ENCODE peak calls at places on chromosomes 4 and X, in four cellular contexts. C is HepG2, M is HEK293T, P is H1. H is an unnamed sample.

GRCh38 chr4:46946914-46947313 is 37.9 kb upstream of the COX7B2 start:
- DNase-seq in M (no peak), P (no peak), C (no peak), H (no peak)

GRCh38 chrX:121008920-121009319 is 23.4 kb upstream of the CT47A1 start:
- DNase-seq in M (no peak), C (peak), P (no peak), H (no peak)

GRCh38 chrX:48958635-48959094 is 1.3 kb upstream of the OTUD5 start:
- DNase-seq in P (peak), C (peak), M (no peak), H (no peak)

GRCh38 chrX:41758391-41758790 is 34.4 kb downstream of the GPR82 start:
- DNase-seq in M (no peak), C (no peak), P (no peak), H (no peak)

GRCh38 chrX:154541896-154542722 is 4.5 kb downstream of the G6PD start:
- DNase-seq in P (no peak), M (no peak), C (peak), H (peak)

GRCh38 chr4:7319024-7319423 is 115.7 kb downstream of the PSAPL1 start:
- DNase-seq in C (no peak), P (no peak), M (no peak), H (no peak)

GRCh38 chr4:179858221-179858620 is 2385.0 kb upstream of the TENM3 start:
- DNase-seq in M (no peak), C (no peak), P (no peak), H (no peak)

GRCh38 chr4:28686618-28687017 is 1826.0 kb downstream of the STIM2 start:
- DNase-seq in C (peak), P (peak), M (peak), H (peak)

GRCh38 chr4:140901736-140902336 is 145.7 kb upstream of the TBC1D9 start:
- DNase-seq in P (no peak), M (no peak), C (no peak), H (no peak)

GRCh38 chr4:84750956-84751275 is 168.0 kb downstream of the CDS1 start:
- DNase-seq in P (no peak), M (no peak), C (no peak), H (no peak)

GRCh38 chrX:105120460-105120859 is 100.0 kb downstream of the TEX13A start:
- DNase-seq in P (no peak), M (no peak), C (no peak), H (no peak)

GRCh38 chr4:72846280-72847111 is 223.0 kb downstream of the COX18 start:
- DNase-seq in C (peak), M (no peak), P (peak), H (no peak)

GRCh38 chr4:153541426-153542096 is 75.4 kb downstream of the TMEM131L start:
- DNase-seq in C (no peak), P (no peak), M (no peak), H (no peak)

GRCh38 chr4:8365353-8365752 is 75.2 kb downstream of the ACOX3 start:
- DNase-seq in C (no peak), M (no peak), P (no peak), H (no peak)

DNA sequence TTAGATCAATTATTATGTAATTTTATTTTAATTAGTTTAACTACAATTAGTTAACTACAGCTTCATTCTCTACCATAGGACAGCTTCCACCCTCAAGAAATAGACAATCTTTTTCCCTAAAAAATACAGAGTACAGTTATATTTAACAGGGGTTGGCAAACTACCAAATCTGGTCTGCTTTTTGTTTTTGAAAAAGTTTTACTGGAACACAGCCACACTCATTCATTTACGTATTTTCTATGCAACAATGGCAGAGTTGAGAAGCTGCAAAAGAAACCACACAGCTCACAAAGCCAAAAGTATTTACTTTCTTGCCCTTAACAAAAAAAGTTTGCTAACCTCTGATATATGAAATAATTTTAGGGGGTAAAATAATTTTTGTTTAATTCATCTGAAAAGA is 25.3 kb downstream of the TMEM47 start:
- DNase-seq in M (no peak), C (no peak), P (no peak), H (no peak)
- TF ChIP-seq SP1 in M (no peak), C (no peak), P (no peak), H (no peak)

GRCh38 chr4:26385690-26386089 is 64.9 kb downstream of the RBPJ start:
- DNase-seq in P (no peak), M (no peak), C (no peak), H (no peak)

GRCh38 chr4:26384380-26385057 is 63.7 kb downstream of the RBPJ start:
- DNase-seq in C (no peak), P (no peak), M (no peak), H (no peak)

DNA sequence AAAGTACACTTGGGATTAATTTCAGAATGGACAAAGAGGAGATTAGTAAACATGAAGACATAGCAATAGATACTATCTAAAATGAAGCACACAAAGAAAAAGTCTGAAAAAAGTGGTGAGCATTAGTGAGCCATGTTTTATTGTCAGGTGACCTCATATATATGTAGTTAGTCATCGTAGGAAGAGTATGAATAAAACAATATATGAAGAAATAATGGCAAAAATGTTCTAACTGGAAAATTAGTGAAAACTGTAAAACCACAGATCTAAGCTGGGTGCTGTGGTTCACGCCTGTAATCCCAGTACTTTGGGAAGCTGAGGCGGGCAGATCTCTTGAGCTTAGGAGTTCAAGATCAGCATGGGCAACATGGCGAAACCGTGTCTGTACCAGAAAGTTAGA is 67.9 kb downstream of the RBPJ start:
- DNase-seq in C (no peak), M (no peak), P (no peak), H (no peak)
- TF ChIP-seq SP1 in C (no peak), M (no peak), P (no peak), H (no peak)

GRCh38 chrX:109695637-109696036 is 37.4 kb downstream of the ACSL4 start:
- DNase-seq in P (no peak), M (no peak), C (no peak), H (no peak)
- TF ChIP-seq SP1 in P (no peak), M (no peak), C (no peak), H (no peak)

GRCh38 chr4:48375651-48376291 is 34.4 kb downstream of the SLAIN2 start:
- DNase-seq in P (no peak), C (peak), M (peak), H (peak)
- TF ChIP-seq SP1 in P (no peak), C (no peak), M (no peak), H (peak)

DNA sequence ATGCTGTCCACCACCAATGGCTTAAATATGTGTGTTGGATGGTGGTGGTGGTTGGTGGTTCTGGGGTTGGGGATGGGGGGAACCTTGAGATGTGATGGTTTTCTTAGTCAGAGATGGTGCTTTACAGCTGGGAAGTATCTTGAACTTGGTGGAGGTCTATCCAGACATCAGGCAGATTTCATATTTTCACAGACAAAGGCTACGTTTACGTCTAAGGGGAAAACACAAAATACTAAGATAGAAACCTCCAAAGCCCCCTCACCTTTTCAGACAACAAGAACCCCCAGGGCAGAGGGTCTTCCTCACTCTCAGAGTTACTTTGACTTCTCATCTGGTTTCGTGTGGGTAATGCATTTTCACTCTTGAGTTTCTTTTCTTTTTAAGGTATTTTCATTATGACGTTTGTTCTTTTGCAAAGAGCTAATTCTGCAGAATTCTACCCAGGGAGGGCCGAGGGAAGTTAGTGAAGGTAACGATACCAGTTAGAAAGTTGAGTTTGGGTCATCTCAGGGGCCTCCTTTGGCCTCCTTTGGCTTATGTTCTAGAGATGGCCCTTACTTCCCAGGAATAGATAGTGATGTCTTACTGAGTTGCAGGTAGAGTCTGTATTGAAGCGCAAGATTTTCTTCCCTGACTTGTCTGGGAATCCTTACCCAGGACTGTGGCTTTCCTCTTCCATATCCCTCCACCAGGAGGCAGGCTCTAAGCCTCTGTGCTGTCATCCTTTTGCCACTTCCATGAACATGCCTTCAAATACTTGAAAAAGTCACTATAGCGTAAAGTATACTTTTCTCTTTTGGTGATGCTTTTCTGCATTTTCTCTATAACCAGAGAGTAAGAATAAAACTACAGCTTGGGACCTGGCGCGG is 31.9 kb downstream of the RHOH start:
- DNase-seq in P (peak), C (no peak), M (peak), H (no peak)
- TF ChIP-seq SP1 in P (no peak), C (no peak), M (no peak), H (no peak)

GRCh38 chr4:41359069-41359769 is 102.5 kb downstream of the UCHL1 start:
- DNase-seq in P (peak), C (no peak), M (peak), H (no peak)

GRCh38 chr4:41360911-41361830 is 104.4 kb downstream of the UCHL1 start:
- DNase-seq in C (no peak), P (peak), M (peak), H (no peak)

GRCh38 chr4:41360214-41360910 is 103.6 kb downstream of the UCHL1 start:
- DNase-seq in M (peak), C (no peak), P (peak), H (no peak)

GRCh38 chr4:41358626-41359025 is 101.9 kb downstream of the UCHL1 start:
- DNase-seq in P (no peak), C (no peak), M (no peak), H (no peak)

GRCh38 chr4:41359836-41360213 is 103.1 kb downstream of the UCHL1 start:
- DNase-seq in C (no peak), P (no peak), M (no peak), H (no peak)
- TF ChIP-seq SP1 in C (no peak), P (no peak), M (no peak), H (no peak)

DNA sequence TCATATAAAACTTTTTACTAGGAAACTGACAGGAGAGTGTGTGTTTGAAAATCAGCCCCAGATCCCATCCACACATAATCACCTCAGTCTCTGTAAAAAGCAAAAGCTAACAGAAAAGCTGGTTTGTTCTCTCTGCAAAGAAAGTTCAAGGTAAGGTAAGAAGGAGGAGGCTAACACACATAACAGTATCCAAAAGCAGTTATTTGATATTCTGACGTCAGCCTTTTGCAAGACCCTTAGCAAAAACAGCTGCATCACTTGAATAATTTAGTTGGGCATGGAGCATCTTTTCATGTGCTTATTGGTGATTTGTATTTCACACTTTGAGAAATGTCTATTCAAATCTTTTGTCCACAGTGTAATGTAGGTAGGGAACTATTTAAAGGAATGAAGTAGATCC is 5.5 kb downstream of the TCEAL9 start:
- DNase-seq in C (peak), P (no peak), M (no peak), H (no peak)
- TF ChIP-seq SP1 in C (no peak), P (no peak), M (no peak), H (no peak)

GRCh38 chr4:188992706-188993105 is 853.5 kb downstream of the TRIML1 start:
- DNase-seq in M (no peak), C (no peak), P (no peak), H (no peak)
- TF ChIP-seq SP1 in M (no peak), C (no peak), P (no peak), H (no peak)

DNA sequence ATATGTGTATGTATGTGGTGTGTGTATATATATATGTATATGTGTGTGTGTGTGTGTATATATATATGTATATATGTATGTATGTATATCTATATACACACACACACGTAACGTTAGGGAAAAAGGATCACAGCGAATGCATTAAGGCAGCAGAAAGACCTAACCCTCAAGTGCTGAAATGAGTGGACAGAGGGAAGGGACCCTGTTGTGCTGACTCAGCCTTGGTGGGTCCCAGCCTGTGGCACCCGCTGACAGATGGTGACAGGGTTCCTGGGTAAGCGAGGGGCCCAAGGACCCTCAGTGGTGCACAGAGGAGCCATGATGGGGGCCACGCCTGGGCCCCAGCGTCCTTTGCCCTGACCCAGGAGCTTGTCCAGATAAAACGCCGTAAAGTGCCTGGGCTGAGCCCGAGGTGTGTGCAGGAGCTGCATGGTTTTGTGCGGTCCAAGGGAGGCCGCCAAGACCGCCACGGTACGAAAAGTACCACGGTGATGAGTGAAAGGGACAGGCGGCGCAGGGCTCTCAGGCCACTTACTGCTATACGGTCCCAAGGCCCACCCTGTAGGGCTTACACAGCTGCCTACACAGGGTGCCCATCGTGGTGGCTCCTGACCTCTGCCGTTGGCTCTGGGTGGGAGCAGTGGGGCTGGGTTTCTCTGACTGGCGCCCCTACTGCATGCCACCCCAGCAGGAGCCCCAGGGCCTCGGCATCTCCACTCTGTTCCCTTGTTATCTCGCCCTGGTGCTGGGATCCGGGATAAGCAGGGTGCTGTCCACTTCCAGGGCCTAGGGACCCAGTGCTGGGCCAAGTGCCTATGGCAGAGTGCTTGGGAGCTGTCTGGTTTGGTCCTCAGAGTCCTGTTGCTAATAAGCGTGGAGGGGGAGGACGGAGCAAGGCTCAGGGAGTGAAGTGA is 10.0 kb downstream of the SH3BP2 start:
- DNase-seq in C (no peak), M (no peak), P (no peak), H (no peak)
- TF ChIP-seq SP1 in C (no peak), M (no peak), P (no peak), H (no peak)

GRCh38 chr4:25776795-25777194 is 86.0 kb downstream of the SEL1L3 start:
- DNase-seq in P (no peak), M (no peak), C (no peak), H (no peak)

GRCh38 chr4:25779021-25779420 is 83.8 kb downstream of the SEL1L3 start:
- DNase-seq in C (no peak), P (no peak), M (no peak), H (no peak)

GRCh38 chr4:25773358-25773757 is 89.4 kb downstream of the SEL1L3 start:
- DNase-seq in C (no peak), M (no peak), P (no peak), H (no peak)

GRCh38 chr4:25771672-25772071 is 91.1 kb downstream of the SEL1L3 start:
- DNase-seq in P (no peak), C (no peak), M (no peak), H (no peak)

GRCh38 chr4:25775166-25775565 is 87.6 kb downstream of the SEL1L3 start:
- DNase-seq in C (no peak), P (no peak), M (no peak), H (no peak)
- TF ChIP-seq SP1 in C (no peak), P (no peak), M (no peak), H (no peak)